ENCODE peak calls at places on chromosomes 4 and X, in seven cellular contexts. M is CD8-positive, alpha-beta memory T cell; E is suprapubic skin; J is PC-3; U is thoracic aorta; Q is Karpas-422; O is transverse colon. S is an unnamed sample. For H3K9me3 and H3K4me1, the result is how much of the 10 kb centered on the place peaks cover.

GRCh38 chr4:89134775-89135319 is 23.5 kb downstream of the TIGD2 start:
- DNase-seq in M (no peak), E (no peak), J (no peak), U (no peak), Q (no peak), O (no peak), S (no peak)

GRCh38 chrX:49155243-49155899 is 7.2 kb upstream of the MAGIX start:
- DNase-seq in M (peak), E (no peak), J (peak), U (no peak), Q (peak), O (peak), S (no peak)

GRCh38 chr4:2830632-2831610 is 12.7 kb upstream of the ADD1 start:
- DNase-seq in M (no peak), E (no peak), J (no peak), U (no peak), Q (no peak), O (peak), S (peak)

GRCh38 chrX:150143721-150144440 is 205.6 kb upstream of the EOLA2 start:
- DNase-seq in M (no peak), E (no peak), J (no peak), U (no peak), Q (no peak), O (no peak), S (no peak)

GRCh38 chr4:15917297-15917696 is 21.2 kb downstream of the FGFBP1 start:
- DNase-seq in M (no peak), E (no peak), J (no peak), U (no peak), Q (no peak), O (no peak), S (no peak)

GRCh38 chr4:6516762-6517161 is 44.3 kb upstream of the PPP2R2C start:
- DNase-seq in M (no peak), E (no peak), J (no peak), U (no peak), Q (no peak), O (no peak), S (no peak)

GRCh38 chrX:66632986-66633385 is 5.9 kb downstream of the EDA2R start:
- DNase-seq in M (no peak), E (no peak), J (no peak), U (no peak), Q (no peak), O (no peak), S (no peak)

GRCh38 chr4:97646997-97647396 is 496.3 kb downstream of the STPG2 start:
- DNase-seq in M (no peak), E (no peak), J (peak), U (no peak), Q (no peak), O (no peak), S (no peak)

GRCh38 chr4:140363558-140363957 is 9.9 kb upstream of the SCOC start:
- DNase-seq in M (no peak), E (no peak), J (no peak), U (no peak), Q (no peak), O (no peak), S (no peak)

GRCh38 chr4:95087657-95088455 is 330.1 kb downstream of the BMPR1B start:
- DNase-seq in M (no peak), E (no peak), J (no peak), U (no peak), Q (no peak), O (no peak), S (no peak)

GRCh38 chrX:48911407-48912182 is at the start of gene SLC35A2:
- DNase-seq in M (peak), E (peak), J (peak), U (no peak), Q (peak), O (peak), S (peak)

GRCh38 chr4:100780126-100780525 is 262.3 kb upstream of the EMCN start:
- DNase-seq in M (no peak), E (no peak), J (peak), U (no peak), Q (no peak), O (no peak), S (no peak)

GRCh38 chrX:103780701-103781402 is 4.2 kb downstream of the PLP1 start:
- DNase-seq in M (no peak), E (no peak), J (no peak), U (no peak), Q (no peak), O (no peak), S (no peak)

GRCh38 chr4:89173336-89174090 is 62.2 kb downstream of the TIGD2 start:
- DNase-seq in M (no peak), E (no peak), J (no peak), U (no peak), Q (no peak), O (no peak), S (no peak)

GRCh38 chr4:71816676-71817303 is 32.9 kb upstream of the GC start:
- DNase-seq in M (no peak), E (no peak), J (no peak), U (no peak), Q (no peak), O (no peak), S (no peak)

GRCh38 chr4:6377626-6378492 is 94.6 kb downstream of the PPP2R2C start:
- DNase-seq in M (no peak), E (no peak), J (no peak), U (no peak), Q (no peak), O (no peak), S (peak)

GRCh38 chrX:57286507-57287251 is at the start of gene FAAH2:
- DNase-seq in M (peak), E (no peak), J (peak), U (no peak), Q (peak), O (peak), S (peak)

GRCh38 chr4:4930677-4931076 is 71.2 kb downstream of the MSX1 start:
- DNase-seq in M (no peak), E (no peak), J (no peak), U (no peak), Q (no peak), O (no peak), S (no peak)

GRCh38 chrX:42459735-42460134 is 318.2 kb downstream of the PPP1R2C start:
- DNase-seq in M (no peak), E (no peak), J (no peak), U (no peak), Q (no peak), O (no peak), S (no peak)

GRCh38 chr4:125719987-125720386 is 405.2 kb downstream of the FAT4 start:
- DNase-seq in M (no peak), E (no peak), J (peak), U (no peak), Q (no peak), O (no peak), S (no peak)

GRCh38 chrX:22135171-22135711 is 103.1 kb downstream of the PHEX start:
- DNase-seq in M (no peak), E (no peak), J (peak), U (no peak), Q (no peak), O (no peak), S (no peak)

GRCh38 chr4:33954759-33955158 is 2289.6 kb downstream of the ARAP2 start:
- DNase-seq in M (no peak), E (no peak), J (no peak), U (no peak), Q (no peak), O (no peak), S (no peak)

GRCh38 chr4:113769744-113770143 is 8.2 kb upstream of the CAMK2D start:
- DNase-seq in M (no peak), E (no peak), J (no peak), U (no peak), Q (no peak), O (no peak), S (no peak)

GRCh38 chrX:1108451-1109445 is 103.7 kb downstream of the CRLF2 start:
- DNase-seq in M (no peak), E (peak), J (no peak), U (no peak), Q (no peak), O (no peak), S (no peak)

GRCh38 chr4:7705062-7705461 is 234.6 kb downstream of the AFAP1 start:
- DNase-seq in M (no peak), E (no peak), J (no peak), U (no peak), Q (no peak), O (no peak), S (peak)

GRCh38 chr4:143335979-143336827 is 473 bp upstream of the GAB1 start:
- DNase-seq in M (no peak), E (peak), J (peak), U (peak), Q (no peak), O (peak), S (peak)

GRCh38 chrX:93585661-93586060 is 87.7 kb downstream of the NAP1L3 start:
- DNase-seq in M (no peak), E (no peak), J (peak), U (no peak), Q (no peak), O (no peak), S (no peak)
- H3K4me3 ChIP-seq in M (no peak), E (no peak), J (no peak), U (no peak), Q (no peak), O (no peak), S (no peak)

DNA sequence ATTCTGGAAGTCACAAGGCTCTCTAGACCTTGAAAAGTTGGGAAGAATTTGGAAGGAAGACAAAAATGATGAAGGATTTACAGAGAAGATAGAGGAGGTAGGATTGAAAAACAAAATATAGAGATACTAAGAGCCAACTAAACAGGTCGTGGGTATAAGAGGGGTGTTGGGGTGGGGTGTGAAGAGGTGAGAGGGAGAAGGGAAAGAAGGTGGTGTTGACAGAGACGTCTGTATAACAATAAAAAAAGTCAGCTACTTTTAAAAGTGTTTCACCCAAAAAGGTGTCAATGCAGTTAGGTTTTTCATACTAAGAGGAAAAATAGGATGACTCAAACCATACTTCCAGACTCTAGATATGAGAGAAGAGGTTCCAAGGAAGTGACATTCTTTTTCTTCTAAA is 33.0 kb upstream of the MAP3K15 start:
- DNase-seq in M (no peak), E (no peak), J (no peak), U (no peak), Q (no peak), O (no peak), S (no peak)
- H3K9me3 ChIP-seq in M (under half), E (under half), J (under half), U (under half), Q (under half), O (under half), S (under half)

DNA sequence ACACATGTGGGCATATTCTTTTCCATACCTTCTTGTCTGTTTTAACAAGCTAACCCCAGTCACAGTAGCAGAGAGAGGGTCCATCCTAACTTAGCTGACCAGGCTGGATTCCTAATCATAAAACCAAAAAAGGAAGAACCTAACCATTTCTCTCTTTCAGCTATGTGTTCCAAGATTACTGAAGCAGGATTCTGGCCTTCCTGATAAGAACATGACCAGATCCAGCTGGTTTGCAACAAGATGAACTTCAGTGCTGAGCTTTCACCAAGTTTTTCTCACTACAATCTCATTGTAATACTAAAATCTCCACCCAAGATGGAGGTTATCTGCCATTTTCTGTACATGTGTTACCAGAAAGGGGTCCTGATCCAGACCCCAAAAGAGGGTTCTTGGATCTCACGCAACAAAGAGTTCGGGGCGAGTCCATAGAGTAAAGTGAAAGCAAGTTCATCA is 20.4 kb upstream of the UBA6 start:
- DNase-seq in M (no peak), E (no peak), J (no peak), U (no peak), Q (no peak), O (no peak), S (no peak)
- H3K4me1 ChIP-seq in M (under half), E (under half), J (under half), U (under half), Q (under half), O (under half), S (under half)

DNA sequence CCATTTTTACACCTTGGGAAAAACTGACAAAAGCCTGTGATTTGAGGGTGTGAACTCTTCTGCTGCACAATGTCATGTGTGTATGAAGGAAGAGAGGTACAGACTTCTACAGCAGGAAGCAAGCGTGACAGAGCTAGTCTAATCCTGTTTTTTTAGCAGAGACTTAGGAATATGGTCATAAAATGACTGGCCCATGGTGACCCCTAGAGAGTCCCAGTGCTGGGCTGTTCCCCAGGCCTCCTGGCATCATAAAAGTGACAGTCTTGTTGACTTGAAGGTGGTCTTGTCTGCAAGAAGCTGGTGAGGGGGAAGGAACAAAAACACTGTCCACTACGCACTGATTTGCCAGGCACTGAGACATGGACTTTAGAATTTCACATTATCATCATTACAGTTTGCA is 62.8 kb downstream of the HADH start:
- DNase-seq in M (no peak), E (no peak), J (no peak), U (no peak), Q (no peak), O (no peak), S (no peak)
- H3K4me3 ChIP-seq in M (no peak), E (no peak), J (no peak), U (no peak), Q (no peak), O (no peak), S (no peak)

GRCh38 chr4:10947898-10948297 is 263.3 kb upstream of the CLNK start:
- DNase-seq in M (no peak), E (no peak), J (no peak), U (no peak), Q (no peak), O (no peak), S (no peak)
- H3K9me3 ChIP-seq in M (under half), E (under half), J (under half), U (under half), Q (under half), O (under half), S (under half)

GRCh38 chr4:124686279-124686678 is 26.3 kb downstream of the ANKRD50 start:
- DNase-seq in M (no peak), E (no peak), J (no peak), U (no peak), Q (no peak), O (no peak), S (no peak)

GRCh38 chr4:124691801-124692200 is 20.7 kb downstream of the ANKRD50 start:
- DNase-seq in M (no peak), E (no peak), J (no peak), U (no peak), Q (no peak), O (no peak), S (no peak)

GRCh38 chr4:124684301-124684700 is 28.2 kb downstream of the ANKRD50 start:
- DNase-seq in M (no peak), E (no peak), J (peak), U (no peak), Q (no peak), O (no peak), S (no peak)

DNA sequence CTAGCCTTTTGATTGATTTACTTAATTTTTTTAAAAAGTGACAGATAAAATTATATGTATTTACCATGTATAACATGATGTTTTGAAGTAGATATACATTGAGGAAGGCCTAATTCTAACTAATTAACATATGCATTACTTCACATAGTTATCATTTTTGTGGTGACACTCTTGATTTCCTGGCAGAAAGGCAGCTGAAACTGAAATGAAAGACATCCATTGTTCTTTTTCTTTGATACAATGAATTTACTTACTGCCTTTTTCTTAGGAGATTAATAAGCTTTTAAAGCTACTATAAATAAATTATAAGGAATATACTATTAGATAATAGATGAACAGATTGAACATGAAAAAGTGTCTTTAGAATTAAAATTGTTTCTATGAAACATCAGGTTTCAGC is 26.7 kb downstream of the ANKRD50 start:
- DNase-seq in M (no peak), E (no peak), J (no peak), U (no peak), Q (no peak), O (no peak), S (no peak)
- H3K4me1 ChIP-seq in M (under half), E (under half), J (under half), U (under half), Q (under half), O (under half), S (under half)

DNA sequence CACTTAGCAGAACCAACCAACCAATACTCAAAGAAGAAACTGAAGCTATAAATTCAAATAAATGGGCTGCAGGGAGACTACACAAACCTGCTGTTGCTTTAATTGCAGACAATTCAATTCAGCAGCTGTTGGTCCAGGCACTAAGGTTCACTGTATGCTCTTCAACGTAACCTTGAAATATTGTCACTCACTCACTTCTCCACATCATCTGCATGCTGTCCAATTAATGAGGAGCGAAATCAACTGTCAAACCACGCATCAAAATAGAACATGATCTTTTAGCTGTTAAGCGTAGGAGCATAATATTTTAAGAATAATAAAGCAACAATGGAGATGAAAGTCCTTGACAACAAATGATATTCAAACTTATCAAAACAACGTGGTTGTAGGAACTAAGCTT is 17.0 kb downstream of the ENOX2 start:
- DNase-seq in M (no peak), E (no peak), J (no peak), U (no peak), Q (no peak), O (no peak), S (no peak)
- H3K4me3 ChIP-seq in M (no peak), E (no peak), J (no peak), U (peak), Q (no peak), O (no peak), S (peak)

DNA sequence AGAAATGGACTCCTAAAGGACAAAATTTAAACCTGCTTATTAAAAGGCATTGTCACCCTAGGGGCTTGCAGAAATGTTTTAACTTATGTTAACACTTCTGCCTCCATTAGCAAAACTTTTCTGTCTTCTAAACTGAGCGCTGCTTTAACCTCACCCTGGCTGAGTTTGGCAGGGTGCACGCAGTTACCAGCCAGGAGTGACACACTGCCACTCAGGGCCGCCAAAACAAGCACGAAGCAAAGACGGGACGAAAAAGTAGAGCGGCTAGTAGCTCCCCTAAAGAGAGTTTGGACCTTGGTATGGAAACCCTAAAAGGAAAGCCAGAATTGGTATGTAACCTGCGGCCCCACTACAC is 23.8 kb upstream of the UVSSA start:
- DNase-seq in M (no peak), E (no peak), J (no peak), U (no peak), Q (no peak), O (no peak), S (peak)
- H3K9me3 ChIP-seq in M (under half), E (under half), J (under half), U (under half), Q (under half), O (under half), S (under half)

GRCh38 chr4:118718511-118719170 is 33.4 kb downstream of the METTL14 start:
- DNase-seq in M (no peak), E (no peak), J (peak), U (no peak), Q (no peak), O (no peak), S (no peak)

GRCh38 chr4:118711047-118711446 is 25.9 kb downstream of the METTL14 start:
- DNase-seq in M (no peak), E (no peak), J (no peak), U (no peak), Q (no peak), O (no peak), S (no peak)

GRCh38 chr4:118716304-118716703 is 31.1 kb downstream of the METTL14 start:
- DNase-seq in M (no peak), E (no peak), J (no peak), U (no peak), Q (no peak), O (no peak), S (no peak)

DNA sequence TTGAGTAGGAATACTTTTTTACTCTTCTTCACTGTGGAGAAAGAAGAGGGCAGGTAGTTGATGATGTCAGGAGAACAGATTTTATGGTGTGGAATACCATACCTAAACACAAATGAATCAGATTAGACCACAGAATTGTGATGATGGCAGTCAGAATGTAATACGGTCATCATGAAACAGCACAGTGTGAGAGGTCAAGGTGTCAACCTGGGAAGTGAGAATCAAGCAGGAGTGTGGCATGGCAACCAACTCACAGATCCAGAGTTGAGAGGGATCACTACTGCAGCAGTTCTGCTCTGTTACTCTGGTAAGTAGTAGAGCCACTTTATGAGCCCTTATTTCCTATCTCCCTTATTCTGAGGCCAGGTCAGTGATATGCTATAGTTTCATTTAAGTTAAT is 27.7 kb downstream of the METTL14 start:
- DNase-seq in M (no peak), E (no peak), J (no peak), U (no peak), Q (no peak), O (no peak), S (no peak)
- H3K4me1 ChIP-seq in M (under half), E (under half), J (under half), U (under half), Q (under half), O (under half), S (under half)